ENCODE peak calls at places on chromosomes 11 and 22, in ten cellular contexts. D, G, A, X, R, O, B, F, U and T are unnamed samples.
A peak's percentile ranks its signal among the peaks of the same experiment; 100 is the strongest.

GRCh38 chr22:32644252-32645100 is 157.0 kb upstream of the TIMP3 start:
- DNase-seq in D (no peak), G (peak; percentile 78), A (peak; percentile 59), X (peak; percentile 22), R (no peak), O (peak; percentile 12), B (no peak), F (peak; percentile 50), U (peak; percentile 63), T (no peak)

GRCh38 chr22:39942433-39943213 is 17.6 kb upstream of the TMA7B start:
- DNase-seq in D (no peak), G (no peak), A (no peak), X (no peak), R (no peak), O (no peak), B (no peak), F (no peak), U (no peak), T (no peak)

GRCh38 chr11:99766816-99767215 is 746.1 kb downstream of the CNTN5 start:
- DNase-seq in D (no peak), G (no peak), A (no peak), X (peak; percentile 28), R (no peak), O (no peak), B (no peak), F (no peak), U (peak; percentile 7), T (no peak)

GRCh38 chr22:28819253-28820096 is 19.1 kb upstream of the XBP1 start:
- DNase-seq in D (no peak), G (no peak), A (no peak), X (no peak), R (no peak), O (peak; percentile 48), B (no peak), F (no peak), U (no peak), T (no peak)

GRCh38 chr11:120116966-120117365 is 20.9 kb downstream of the TRIM29 start:
- DNase-seq in D (no peak), G (no peak), A (no peak), X (no peak), R (no peak), O (no peak), B (no peak), F (no peak), U (no peak), T (no peak)

GRCh38 chr11:18936002-18936673 is 3.1 kb downstream of the MRGPRX1 start:
- DNase-seq in D (no peak), G (no peak), A (no peak), X (no peak), R (no peak), O (no peak), B (no peak), F (no peak), U (peak; percentile 85), T (no peak)

GRCh38 chr22:47561766-47562165 is 799.3 kb downstream of the TBC1D22A start:
- DNase-seq in D (no peak), G (no peak), A (no peak), X (no peak), R (no peak), O (no peak), B (no peak), F (no peak), U (no peak), T (no peak)

GRCh38 chr11:86523738-86524602 is 148.4 kb downstream of the ME3 start:
- DNase-seq in D (no peak), G (no peak), A (peak; percentile 79), X (peak; percentile 98), R (no peak), O (no peak), B (no peak), F (no peak), U (peak; percentile 92), T (no peak)

GRCh38 chr22:42684462-42685195 is 35.4 kb upstream of the CYB5R3 start:
- DNase-seq in D (no peak), G (no peak), A (peak; percentile 59), X (no peak), R (no peak), O (no peak), B (no peak), F (no peak), U (no peak), T (no peak)

GRCh38 chr11:18600915-18601569 is 1.5 kb downstream of the MISFA start:
- DNase-seq in D (no peak), G (no peak), A (no peak), X (no peak), R (no peak), O (no peak), B (no peak), F (no peak), U (no peak), T (no peak)

GRCh38 chr11:73402834-73403185 is 26.6 kb downstream of the RELT start:
- DNase-seq in D (no peak), G (no peak), A (no peak), X (peak; percentile 28), R (no peak), O (no peak), B (no peak), F (peak; percentile 67), U (peak; percentile 45), T (no peak)

GRCh38 chr22:44505796-44506354 is 7.8 kb upstream of the RTL6 start:
- DNase-seq in D (no peak), G (peak; percentile 49), A (peak; percentile 27), X (peak; percentile 11), R (no peak), O (no peak), B (no peak), F (no peak), U (no peak), T (no peak)

GRCh38 chr22:36461665-36462474 is 19.6 kb downstream of the TXN2 start:
- DNase-seq in D (no peak), G (no peak), A (peak; percentile 92), X (peak; percentile 92), R (peak; percentile 35), O (no peak), B (no peak), F (no peak), U (peak; percentile 99), T (no peak)

GRCh38 chr11:120185678-120186407 is 25.0 kb upstream of the OAF start:
- DNase-seq in D (no peak), G (no peak), A (no peak), X (no peak), R (no peak), O (no peak), B (no peak), F (no peak), U (no peak), T (no peak)

GRCh38 chr11:65334696-65335295 is 1.1 kb downstream of the DPF2 start:
- DNase-seq in D (no peak), G (no peak), A (no peak), X (peak; percentile 21), R (no peak), O (no peak), B (no peak), F (no peak), U (no peak), T (no peak)

GRCh38 chr11:74025467-74026166 is 16.7 kb upstream of the UCP3 start:
- DNase-seq in D (no peak), G (no peak), A (peak; percentile 33), X (peak; percentile 62), R (no peak), O (no peak), B (no peak), F (peak; percentile 1), U (no peak), T (no peak)

GRCh38 chr11:12518606-12519385 is 141.4 kb downstream of the PARVA start:
- DNase-seq in D (no peak), G (no peak), A (no peak), X (no peak), R (no peak), O (no peak), B (no peak), F (no peak), U (no peak), T (no peak)

GRCh38 chr11:33575311-33575710 is 125.3 kb downstream of the C11orf91 start:
- DNase-seq in D (no peak), G (no peak), A (no peak), X (no peak), R (no peak), O (peak; percentile 13), B (no peak), F (no peak), U (no peak), T (peak; percentile 32)

GRCh38 chr11:64892838-64893193 is 14.4 kb upstream of the EHD1 start:
- DNase-seq in D (no peak), G (no peak), A (no peak), X (no peak), R (no peak), O (no peak), B (no peak), F (no peak), U (no peak), T (no peak)